ENCODE peak calls at places on chromosomes 11 and 22, in four cellular contexts. One of them, this sample, is unnamed.

GRCh38 chr22:36965716-36966115 is 52.3 kb downstream of the CSF2RB start:
- DNase-seq in B cell: no peak
- DNase-seq in MM.1S: no peak
- DNase-seq in GM23338: no peak
- DNase-seq in this sample: no peak

GRCh38 chr11:72236083-72236697 is 7.8 kb downstream of the PHOX2A start:
- DNase-seq in B cell: no peak
- DNase-seq in MM.1S: no peak
- DNase-seq in GM23338: no peak
- DNase-seq in this sample: no peak

GRCh38 chr11:122679441-122679840 is 23.9 kb downstream of the UBASH3B start:
- DNase-seq in MM.1S: no peak
- DNase-seq in GM23338: no peak
- DNase-seq in B cell: no peak
- DNase-seq in this sample: no peak

GRCh38 chr22:30283342-30283741 is 6.0 kb downstream of the CASTOR1 start:
- DNase-seq in B cell: no peak
- DNase-seq in GM23338: no peak
- DNase-seq in MM.1S: no peak
- DNase-seq in this sample: no peak

GRCh38 chr11:67732045-67732787 is 57.8 kb upstream of the ALDH3B2 start:
- DNase-seq in MM.1S: no peak
- DNase-seq in B cell: peak; percentile 68
- DNase-seq in GM23338: peak; percentile 66
- DNase-seq in this sample: no peak

GRCh38 chr22:50621491-50621880 is 6.5 kb downstream of the ARSA start:
- DNase-seq in MM.1S: peak; percentile 38
- DNase-seq in GM23338: no peak
- DNase-seq in B cell: peak; percentile 55
- DNase-seq in this sample: peak; percentile 17

GRCh38 chr11:58575377-58576020 is at the start of gene LPXN:
- DNase-seq in GM23338: no peak
- DNase-seq in B cell: peak; percentile 82
- DNase-seq in MM.1S: peak; percentile 78
- DNase-seq in this sample: peak; percentile 47

GRCh38 chr11:65654375-65655349 is 8.1 kb downstream of the RELA start:
- DNase-seq in GM23338: no peak
- DNase-seq in MM.1S: no peak
- DNase-seq in B cell: peak; percentile 38
- DNase-seq in this sample: no peak

GRCh38 chr22:19969141-19969928 is 27.7 kb upstream of the TXNRD2 start:
- DNase-seq in GM23338: no peak
- DNase-seq in B cell: no peak
- DNase-seq in MM.1S: no peak
- DNase-seq in this sample: no peak

GRCh38 chr11:16827139-16827538 is 88.7 kb downstream of the C11orf58 start:
- DNase-seq in MM.1S: no peak
- DNase-seq in B cell: no peak
- DNase-seq in GM23338: no peak
- DNase-seq in this sample: no peak

GRCh38 chr11:91876746-91877145 is 347.9 kb upstream of the FAT3 start:
- DNase-seq in MM.1S: no peak
- DNase-seq in GM23338: no peak
- DNase-seq in B cell: no peak
- DNase-seq in this sample: no peak

GRCh38 chr11:93545566-93545965 is 2.4 kb upstream of the SMCO4 start:
- DNase-seq in GM23338: no peak
- DNase-seq in B cell: no peak
- DNase-seq in MM.1S: no peak
- DNase-seq in this sample: no peak

GRCh38 chr11:117720061-117720511 is 76.9 kb downstream of the DSCAML1 start:
- DNase-seq in MM.1S: no peak
- DNase-seq in B cell: no peak
- DNase-seq in GM23338: peak; percentile 69
- DNase-seq in this sample: no peak

GRCh38 chr11:111840143-111840542 is 31.2 kb downstream of the ALG9 start:
- DNase-seq in B cell: no peak
- DNase-seq in MM.1S: no peak
- DNase-seq in GM23338: peak; percentile 51
- DNase-seq in this sample: no peak

GRCh38 chr11:94154095-94154856 is 25.6 kb downstream of the PANX1 start:
- DNase-seq in B cell: no peak
- DNase-seq in GM23338: no peak
- DNase-seq in MM.1S: no peak
- DNase-seq in this sample: no peak

GRCh38 chr11:113977071-113977490 is 2.2 kb downstream of the HTR3A start:
- DNase-seq in GM23338: no peak
- DNase-seq in MM.1S: no peak
- DNase-seq in B cell: peak; percentile 70
- DNase-seq in this sample: no peak

GRCh38 chr11:68946416-68947090 is 34.2 kb downstream of the MRGPRD start:
- DNase-seq in MM.1S: no peak
- DNase-seq in GM23338: no peak
- DNase-seq in B cell: no peak
- DNase-seq in this sample: no peak

GRCh38 chr11:36035454-36035853 is 91.6 kb downstream of the LDLRAD3 start:
- DNase-seq in B cell: no peak
- DNase-seq in MM.1S: no peak
- DNase-seq in GM23338: no peak
- DNase-seq in this sample: no peak

GRCh38 chr22:38108561-38109319 is 1.7 kb downstream of the BAIAP2L2 start:
- DNase-seq in B cell: no peak
- DNase-seq in MM.1S: no peak
- DNase-seq in GM23338: no peak
- DNase-seq in this sample: no peak

GRCh38 chr22:28116261-28116673 is 197.2 kb upstream of the PITPNB start:
- DNase-seq in GM23338: peak; percentile 27
- DNase-seq in B cell: no peak
- DNase-seq in MM.1S: no peak
- DNase-seq in this sample: no peak

GRCh38 chr11:2561283-2562180 is 116.7 kb downstream of the KCNQ1 start:
- DNase-seq in GM23338: no peak
- DNase-seq in B cell: no peak
- DNase-seq in MM.1S: no peak
- DNase-seq in this sample: no peak

GRCh38 chr22:49062155-49063039 is 765.3 kb downstream of the BRD1 start:
- DNase-seq in B cell: no peak
- DNase-seq in GM23338: no peak
- DNase-seq in MM.1S: no peak
- DNase-seq in this sample: no peak

GRCh38 chr11:108093128-108093904 is 28.1 kb upstream of the ACAT1 start:
- DNase-seq in GM23338: no peak
- DNase-seq in MM.1S: no peak
- DNase-seq in B cell: no peak
- DNase-seq in this sample: no peak

GRCh38 chr11:106619320-106619990 is 398.8 kb downstream of the GUCY1A2 start:
- DNase-seq in GM23338: no peak
- DNase-seq in MM.1S: no peak
- DNase-seq in B cell: no peak
- DNase-seq in this sample: no peak

This sample was measured in T-helper 1 cell.